ENCODE peak calls at places on chromosome X, in five cellular contexts. S is AG10803, H is IMR-90, Z is AG04450, N is sigmoid colon. Y is an unnamed sample.

GRCh38 chrX:44036336-44036735 is 63.1 kb upstream of the NDP start:
- DNase-seq in S (peak; percentile 83), H (peak; percentile 55), Z (peak; percentile 29), N (no peak), Y (no peak)

GRCh38 chrX:135087867-135088266 is 32.5 kb downstream of the ETDB start:
- DNase-seq in S (peak; percentile 2), H (no peak), Z (no peak), N (no peak), Y (no peak)

GRCh38 chrX:50889582-50889981 is 21.0 kb upstream of the BMP15 start:
- DNase-seq in S (no peak), H (no peak), Z (no peak), N (no peak), Y (no peak)

GRCh38 chrX:125090046-125090445 is 229.6 kb upstream of the TEX13C start:
- DNase-seq in S (no peak), H (no peak), Z (no peak), N (no peak), Y (no peak)

GRCh38 chrX:617401-617800 is 13.2 kb upstream of the SHOX start:
- DNase-seq in S (no peak), H (no peak), Z (no peak), N (no peak), Y (no peak)

GRCh38 chrX:24426921-24427746 is 38.0 kb upstream of the PDK3 start:
- DNase-seq in S (no peak), H (no peak), Z (no peak), N (no peak), Y (no peak)

GRCh38 chrX:123859409-123859827 is 435 bp upstream of the XIAP start:
- DNase-seq in S (no peak), H (no peak), Z (no peak), N (no peak), Y (no peak)

GRCh38 chrX:15158736-15159406 is 111.0 kb downstream of the ASB9 start:
- DNase-seq in S (no peak), H (no peak), Z (no peak), N (no peak), Y (no peak)

GRCh38 chrX:52983526-52983925 is 25.2 kb upstream of the FAM156A start:
- DNase-seq in S (peak; percentile 37), H (no peak), Z (no peak), N (peak; percentile 19), Y (no peak)
- H3K4me3 ChIP-seq in S (peak overlapping the region; percentile 41), H (no peak overlapping the region), Z (peak overlapping the region; percentile 17), N (peak overlapping the region; percentile 21), Y (no peak overlapping the region)

GRCh38 chrX:133989993-133990392 is 4.6 kb upstream of the GPC3 start:
- DNase-seq in S (no peak), H (no peak), Z (no peak), N (no peak), Y (no peak)
- H3K4me3 ChIP-seq in S (no peak overlapping the region), H (no peak overlapping the region), Z (no peak overlapping the region), N (no peak overlapping the region), Y (no peak overlapping the region)

DNA sequence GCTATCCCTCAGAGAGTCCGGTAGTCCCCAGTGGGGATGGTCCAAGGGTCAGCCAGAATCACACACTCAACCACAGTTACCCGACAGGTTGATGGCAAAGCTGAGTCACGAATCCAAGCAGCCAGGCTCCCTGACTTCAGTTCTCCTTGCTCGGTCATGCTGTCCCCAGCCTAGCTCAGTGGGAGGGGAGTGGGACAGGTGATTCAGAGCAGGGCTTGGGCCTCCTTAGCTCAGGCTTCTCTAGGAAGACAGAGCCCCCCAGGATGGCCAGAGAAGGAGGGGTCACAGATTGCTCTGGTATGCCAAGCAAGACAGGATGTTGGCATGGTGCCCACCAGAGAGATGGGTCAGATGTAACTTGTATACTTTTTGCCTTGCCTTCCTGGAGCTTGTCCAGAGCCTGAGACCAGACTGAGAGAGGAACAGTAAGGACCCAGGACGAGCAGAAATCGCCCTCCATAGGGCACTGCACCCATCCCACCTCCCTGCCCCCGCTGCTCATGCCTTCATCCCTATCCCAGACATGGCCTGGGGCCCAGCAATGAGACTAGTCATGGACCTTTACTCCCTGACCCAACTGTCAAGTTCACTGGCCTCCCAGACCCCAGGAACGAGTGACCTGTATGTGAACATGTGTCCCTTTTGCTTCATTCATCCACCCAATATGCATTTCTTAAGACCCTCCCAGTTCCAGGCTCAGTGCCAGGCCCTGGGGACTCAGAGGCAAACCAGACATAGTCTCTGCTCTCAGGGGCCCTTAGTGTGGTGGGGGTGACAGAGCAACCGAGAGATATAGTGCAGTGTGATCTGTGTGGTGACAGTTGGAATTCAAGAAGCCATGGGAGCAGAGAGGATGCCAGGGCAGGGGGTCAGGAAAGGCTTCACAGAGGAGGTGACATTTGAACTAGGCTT is 66.8 kb downstream of the EFNB1 start:
- DNase-seq in S (peak; percentile 2), H (peak; percentile 42), Z (peak; percentile 13), N (peak; percentile 86), Y (peak; percentile 53)
- H3K4me3 ChIP-seq in S (no peak overlapping the region), H (no peak overlapping the region), Z (no peak overlapping the region), N (peak overlapping the region; percentile 30), Y (no peak overlapping the region)

GRCh38 chrX:9278475-9279270 is 186.2 kb upstream of the TBL1X start:
- DNase-seq in S (peak; percentile 48), H (peak; percentile 46), Z (no peak), N (no peak), Y (no peak)
- H3K4me3 ChIP-seq in S (no peak overlapping the region), H (peak overlapping the region; percentile 50), Z (peak overlapping the region; percentile 44), N (peak overlapping the region; percentile 10), Y (no peak overlapping the region)

DNA sequence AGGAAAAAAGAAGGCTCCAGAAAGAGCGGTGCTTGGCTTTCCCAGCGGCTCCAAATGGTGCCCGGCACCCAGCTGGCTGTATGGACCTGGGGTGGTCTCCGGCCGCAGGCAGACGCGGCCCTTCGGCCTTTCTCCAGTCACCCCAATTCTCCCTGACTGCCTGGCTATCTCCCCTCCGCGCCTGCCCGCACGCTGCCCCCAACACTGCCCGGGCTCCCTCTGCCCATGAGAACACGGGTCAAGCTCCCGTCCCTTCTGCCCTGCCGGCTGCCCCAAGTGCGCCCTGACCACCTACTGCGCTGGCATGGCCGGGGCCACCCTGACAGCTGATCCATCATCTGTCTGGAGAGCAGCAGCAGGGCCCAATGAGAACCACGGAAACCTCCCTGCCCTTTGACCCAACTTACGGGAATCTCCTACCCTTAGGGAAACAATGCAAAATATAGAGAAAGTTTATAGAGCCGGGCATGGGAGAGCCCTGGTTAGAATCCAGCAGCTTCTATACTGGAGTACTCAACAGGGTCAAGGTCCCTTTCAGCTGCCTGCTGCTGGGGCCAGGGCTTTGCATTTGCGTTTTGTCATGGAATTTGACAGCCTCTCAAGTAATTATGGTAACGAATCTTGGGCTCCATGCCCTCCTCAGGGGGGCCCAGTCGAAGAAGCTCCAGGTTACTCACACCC is 1.2 kb upstream of the FAM3A start:
- DNase-seq in S (no peak), H (no peak), Z (no peak), N (peak; percentile 71), Y (no peak)
- H3K4me3 ChIP-seq in S (peak overlapping the region; percentile 65), H (no peak overlapping the region), Z (peak overlapping the region; percentile 50), N (peak overlapping the region; percentile 67), Y (no peak overlapping the region)

GRCh38 chrX:130095249-130095648 is 15.0 kb downstream of the ELF4 start:
- DNase-seq in S (no peak), H (no peak), Z (no peak), N (no peak), Y (no peak)

GRCh38 chrX:130094712-130095111 is 15.6 kb downstream of the ELF4 start:
- DNase-seq in S (no peak), H (no peak), Z (no peak), N (no peak), Y (no peak)

GRCh38 chrX:130086414-130087207 is 23.7 kb downstream of the ELF4 start:
- DNase-seq in S (no peak), H (no peak), Z (no peak), N (no peak), Y (no peak)

GRCh38 chrX:130093271-130093670 is 17.0 kb downstream of the ELF4 start:
- DNase-seq in S (no peak), H (no peak), Z (no peak), N (no peak), Y (no peak)

DNA sequence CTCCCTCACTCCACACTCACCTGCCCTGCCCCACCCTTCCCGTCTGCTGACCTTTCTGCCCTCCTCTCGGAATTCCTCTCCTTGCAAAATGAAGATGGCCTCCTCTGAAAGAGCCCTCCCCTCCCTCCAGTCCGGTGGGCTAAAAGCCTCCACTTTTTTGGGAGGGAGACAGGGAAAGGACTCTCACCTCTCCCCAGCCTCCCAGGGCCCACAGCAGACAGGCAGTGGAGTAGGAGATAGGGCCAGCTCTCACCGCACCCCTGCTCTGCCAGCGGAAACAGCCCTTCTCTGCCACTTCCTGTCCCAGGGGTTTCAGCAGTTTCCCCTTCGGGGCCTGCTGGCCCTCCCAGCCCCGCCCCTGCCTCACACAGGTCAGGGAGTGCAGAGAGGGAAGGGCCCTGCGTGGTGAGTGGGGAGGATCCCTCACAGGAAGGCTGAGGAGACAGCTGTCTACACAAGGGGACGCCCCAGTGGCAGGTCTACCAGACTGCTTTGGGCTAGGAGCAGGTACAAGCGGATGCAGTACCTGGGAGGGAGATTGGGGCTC is 18.2 kb downstream of the ELF4 start:
- DNase-seq in S (no peak), H (no peak), Z (no peak), N (no peak), Y (no peak)
- H3K4me3 ChIP-seq in S (no peak overlapping the region), H (no peak overlapping the region), Z (no peak overlapping the region), N (no peak overlapping the region), Y (no peak overlapping the region)

GRCh38 chrX:17656556-17656955 is 80.7 kb upstream of the SCML1 start:
- DNase-seq in S (no peak), H (no peak), Z (no peak), N (no peak), Y (no peak)

GRCh38 chrX:17656035-17656418 is 81.3 kb upstream of the SCML1 start:
- DNase-seq in S (peak; percentile 2), H (no peak), Z (no peak), N (no peak), Y (no peak)

GRCh38 chrX:17654116-17654515 is 83.2 kb upstream of the SCML1 start:
- DNase-seq in S (no peak), H (no peak), Z (no peak), N (no peak), Y (no peak)

DNA sequence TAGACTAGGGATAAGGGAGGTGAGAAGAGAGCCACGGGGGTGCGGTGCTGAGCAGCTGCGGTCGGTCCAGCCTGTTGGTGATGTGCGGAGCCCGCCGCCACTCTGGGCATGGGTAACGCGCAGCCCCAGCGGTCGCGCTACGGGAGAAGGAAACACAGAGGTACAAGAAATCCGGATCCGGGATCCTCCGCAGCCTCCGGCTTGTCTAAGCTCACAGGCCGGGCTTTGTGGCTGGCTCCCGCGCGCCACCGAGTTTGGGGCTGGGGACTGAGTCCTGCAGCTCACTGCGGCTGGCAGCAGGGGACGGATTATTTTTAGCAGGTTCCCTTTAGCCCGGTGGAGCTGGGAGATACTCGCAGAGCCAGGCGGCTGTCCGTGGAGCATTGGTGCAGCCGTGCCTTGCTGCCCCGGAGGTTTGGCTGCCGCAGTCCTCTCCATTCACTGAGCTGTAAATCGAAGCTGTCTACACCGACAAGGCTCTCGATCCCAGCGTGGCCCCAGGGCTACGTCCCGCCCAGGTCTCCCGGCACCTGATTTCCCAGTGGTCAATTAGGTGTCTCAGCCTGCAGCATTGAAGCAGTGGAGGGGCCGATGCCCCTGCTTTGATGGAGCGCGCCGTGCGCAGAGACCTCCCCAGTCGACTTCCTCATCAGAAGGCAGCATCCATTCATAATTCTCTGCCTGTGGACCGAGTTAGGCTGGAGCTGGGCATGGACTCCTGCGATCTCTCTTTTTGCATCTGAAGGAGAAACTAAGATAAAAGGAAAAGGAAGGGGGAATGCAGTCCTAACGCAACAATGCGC is 81.9 kb upstream of the SCML1 start:
- DNase-seq in S (peak; percentile 4), H (peak; percentile 4), Z (no peak), N (no peak), Y (no peak)
- H3K4me3 ChIP-seq in S (peak overlapping the region; percentile 46), H (no peak overlapping the region), Z (peak overlapping the region; percentile 44), N (peak overlapping the region; percentile 36), Y (peak overlapping the region; percentile 20)

GRCh38 chrX:39766882-39767281 is 330.9 kb downstream of the BCOR start:
- DNase-seq in S (no peak), H (no peak), Z (no peak), N (peak; percentile 52), Y (no peak)
- H3K4me3 ChIP-seq in S (no peak overlapping the region), H (no peak overlapping the region), Z (no peak overlapping the region), N (no peak overlapping the region), Y (no peak overlapping the region)

Y was measured in kidney epithelial cell.